ENCODE peak calls at places on chromosomes 6 and 20, in four cellular contexts. One of them, this sample, is unnamed.

GRCh38 chr20:15654208-15654649 is 919.0 kb downstream of the KIF16B start:
- DNase-seq in astrocyte of the spinal cord: peak; percentile 45
- DNase-seq in prostate gland: peak; percentile 14
- DNase-seq in sigmoid colon: no peak
- DNase-seq in this sample: no peak

GRCh38 chr20:17169575-17170136 is 57.2 kb upstream of the PCSK2 start:
- DNase-seq in prostate gland: no peak
- DNase-seq in astrocyte of the spinal cord: no peak
- DNase-seq in sigmoid colon: no peak
- DNase-seq in this sample: no peak

GRCh38 chr6:36757943-36758508 is 60.4 kb downstream of the RAB44 start:
- DNase-seq in sigmoid colon: no peak
- DNase-seq in prostate gland: no peak
- DNase-seq in astrocyte of the spinal cord: no peak
- DNase-seq in this sample: no peak

GRCh38 chr6:100514603-100515002 is 49.9 kb upstream of the SIM1 start:
- DNase-seq in prostate gland: no peak
- DNase-seq in sigmoid colon: no peak
- DNase-seq in astrocyte of the spinal cord: no peak
- DNase-seq in this sample: no peak

GRCh38 chr6:100202417-100203194 is 208.6 kb upstream of the MCHR2 start:
- DNase-seq in astrocyte of the spinal cord: peak; percentile 96
- DNase-seq in sigmoid colon: no peak
- DNase-seq in prostate gland: no peak
- DNase-seq in this sample: no peak

GRCh38 chr6:27495386-27496135 is 22.7 kb upstream of the ZNF184 start:
- DNase-seq in sigmoid colon: no peak
- DNase-seq in astrocyte of the spinal cord: peak; percentile 75
- DNase-seq in prostate gland: no peak
- DNase-seq in this sample: no peak

GRCh38 chr6:138401960-138402832 is 1.8 kb upstream of the HEBP2 start:
- DNase-seq in prostate gland: no peak
- DNase-seq in sigmoid colon: no peak
- DNase-seq in astrocyte of the spinal cord: no peak
- DNase-seq in this sample: no peak

GRCh38 chr6:14270925-14271791 is 153.6 kb downstream of the CD83 start:
- DNase-seq in astrocyte of the spinal cord: peak; percentile 87
- DNase-seq in sigmoid colon: no peak
- DNase-seq in prostate gland: no peak
- DNase-seq in this sample: no peak

GRCh38 chr20:47540443-47541354 is 39.0 kb downstream of the NCOA3 start:
- DNase-seq in sigmoid colon: no peak
- DNase-seq in prostate gland: no peak
- DNase-seq in astrocyte of the spinal cord: no peak
- DNase-seq in this sample: no peak

GRCh38 chr6:53440331-53440730 is 91.6 kb upstream of the ELOVL5 start:
- DNase-seq in astrocyte of the spinal cord: no peak
- DNase-seq in prostate gland: no peak
- DNase-seq in sigmoid colon: no peak
- DNase-seq in this sample: no peak

DNA sequence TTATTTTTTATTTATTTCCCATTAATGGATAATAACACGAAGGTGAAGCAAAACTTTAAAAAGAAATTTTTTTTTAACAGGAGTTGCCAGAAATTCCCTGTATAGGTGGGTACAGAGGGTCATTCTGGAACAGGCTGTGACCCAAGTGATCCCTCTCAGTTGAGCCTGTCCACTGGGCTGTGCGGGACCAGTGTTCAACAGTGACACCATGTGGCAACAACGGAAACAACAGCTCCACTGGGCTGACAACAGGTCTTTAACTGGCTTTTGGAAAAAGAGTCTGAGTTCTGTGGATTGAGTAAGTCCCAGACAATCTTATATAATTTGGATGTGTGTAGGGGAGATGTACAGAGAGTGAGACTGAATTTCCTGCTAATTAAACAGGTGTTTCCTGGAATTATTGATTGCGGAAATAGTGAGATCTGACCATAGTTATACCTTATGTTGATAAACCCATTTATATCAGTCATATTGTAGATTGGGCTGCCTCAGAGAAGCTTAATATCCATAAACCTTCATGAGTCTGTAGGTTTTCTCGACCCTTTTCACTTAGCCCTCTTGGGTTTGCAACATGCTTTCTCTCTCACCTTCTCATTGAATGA is 17.6 kb downstream of the KIAA1755 start:
- DNase-seq in sigmoid colon: no peak
- DNase-seq in prostate gland: no peak
- DNase-seq in astrocyte of the spinal cord: no peak
- DNase-seq in this sample: no peak
- TF ChIP-seq CTCF in sigmoid colon: no peak
- TF ChIP-seq CTCF in prostate gland: no peak
- TF ChIP-seq CTCF in astrocyte of the spinal cord: peak; percentile 52
- TF ChIP-seq CTCF in this sample: no peak

DNA sequence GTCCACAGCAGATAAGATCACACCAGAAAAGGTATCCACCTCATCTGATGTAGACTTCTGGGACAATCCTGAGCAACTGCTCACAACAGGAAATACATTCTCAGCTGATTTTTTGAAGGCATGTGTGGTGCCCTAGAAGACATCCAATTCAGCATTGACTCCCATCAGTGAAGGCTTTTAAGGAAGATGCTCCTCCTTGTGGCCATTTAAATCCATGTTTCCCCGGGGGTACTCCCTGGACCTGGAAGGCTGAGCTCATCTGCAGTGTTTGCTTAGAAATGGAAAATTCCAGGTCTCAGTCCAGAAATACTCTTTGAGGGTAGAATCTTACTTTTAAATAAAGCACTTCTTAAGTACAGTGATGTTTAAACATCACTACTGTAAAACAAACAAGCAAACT is 195.5 kb upstream of the PDE10A start:
- DNase-seq in prostate gland: no peak
- DNase-seq in sigmoid colon: no peak
- DNase-seq in astrocyte of the spinal cord: no peak
- DNase-seq in this sample: no peak
- TF ChIP-seq CTCF in prostate gland: no peak
- TF ChIP-seq CTCF in sigmoid colon: peak; percentile 13
- TF ChIP-seq CTCF in astrocyte of the spinal cord: peak; percentile 24
- TF ChIP-seq CTCF in this sample: no peak

GRCh38 chr6:76703285-76703684 is 630.8 kb upstream of the IMPG1 start:
- DNase-seq in prostate gland: no peak
- DNase-seq in sigmoid colon: no peak
- DNase-seq in astrocyte of the spinal cord: no peak
- DNase-seq in this sample: no peak

GRCh38 chr6:76702187-76702586 is 629.7 kb upstream of the IMPG1 start:
- DNase-seq in prostate gland: no peak
- DNase-seq in astrocyte of the spinal cord: no peak
- DNase-seq in sigmoid colon: no peak
- DNase-seq in this sample: no peak

GRCh38 chr6:76701610-76702009 is 629.1 kb upstream of the IMPG1 start:
- DNase-seq in prostate gland: no peak
- DNase-seq in sigmoid colon: no peak
- DNase-seq in astrocyte of the spinal cord: peak; percentile 3
- DNase-seq in this sample: no peak

GRCh38 chr6:76694779-76695178 is 622.3 kb upstream of the IMPG1 start:
- DNase-seq in sigmoid colon: no peak
- DNase-seq in prostate gland: no peak
- DNase-seq in astrocyte of the spinal cord: peak; percentile 12
- DNase-seq in this sample: no peak

DNA sequence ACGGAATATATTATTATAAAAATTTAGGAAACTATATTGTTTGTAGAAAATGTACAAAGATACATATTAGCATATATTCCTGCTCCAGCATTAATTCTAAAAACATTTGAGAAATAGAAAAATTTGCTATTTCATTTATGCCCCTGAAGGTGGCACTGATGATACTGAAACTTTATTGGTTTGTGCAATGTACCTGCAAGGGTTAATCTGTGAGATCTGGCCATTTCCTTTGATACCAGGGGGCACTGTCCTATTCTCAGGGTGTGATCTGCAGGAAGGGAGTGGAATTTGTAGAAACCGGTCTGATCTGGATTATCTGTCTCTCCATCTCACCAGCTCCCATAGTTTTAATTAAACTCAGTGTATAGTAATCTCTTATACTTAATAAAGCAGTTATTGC is 625.1 kb upstream of the IMPG1 start:
- DNase-seq in sigmoid colon: no peak
- DNase-seq in astrocyte of the spinal cord: peak; percentile 37
- DNase-seq in prostate gland: no peak
- DNase-seq in this sample: no peak
- TF ChIP-seq CTCF in sigmoid colon: no peak
- TF ChIP-seq CTCF in astrocyte of the spinal cord: peak; percentile 37
- TF ChIP-seq CTCF in prostate gland: no peak
- TF ChIP-seq CTCF in this sample: no peak

DNA sequence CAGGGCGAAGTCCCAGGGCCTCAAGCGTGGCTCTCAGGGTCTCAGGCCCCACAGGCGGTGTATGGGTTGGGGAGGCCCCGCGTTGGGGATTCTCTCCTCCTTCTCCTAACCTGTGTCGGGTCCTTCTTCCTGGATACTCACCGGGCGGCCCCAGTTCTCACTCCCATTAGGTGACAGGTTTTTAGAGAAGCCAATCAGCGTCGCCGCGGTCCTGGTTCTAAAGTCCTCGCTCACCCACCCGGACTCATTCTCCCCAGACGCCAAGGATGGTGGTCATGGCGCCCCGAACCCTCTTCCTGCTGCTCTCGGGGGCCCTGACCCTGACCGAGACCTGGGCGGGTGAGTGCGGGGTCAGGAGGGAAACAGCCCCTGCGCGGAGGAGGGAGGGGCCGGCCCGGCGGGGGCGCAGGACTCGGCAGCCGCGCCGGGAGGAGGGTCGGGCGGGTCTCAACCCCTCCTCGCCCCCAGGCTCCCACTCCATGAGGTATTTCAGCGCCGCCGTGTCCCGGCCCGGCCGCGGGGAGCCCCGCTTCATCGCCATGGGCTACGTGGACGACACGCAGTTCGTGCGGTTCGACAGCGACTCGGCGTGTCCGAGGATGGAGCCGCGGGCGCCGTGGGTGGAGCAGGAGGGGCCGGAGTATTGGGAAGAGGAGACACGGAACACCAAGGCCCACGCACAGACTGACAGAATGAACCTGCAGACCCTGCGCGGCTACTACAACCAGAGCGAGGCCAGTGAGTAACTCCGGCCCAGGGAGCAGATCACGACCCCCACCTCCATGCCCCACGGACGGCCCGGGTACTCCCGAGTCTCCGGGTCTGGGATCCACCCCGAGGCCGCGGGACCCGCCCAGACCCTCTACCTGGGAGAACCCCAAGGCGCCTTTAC is at the start of gene HLA-G:
- DNase-seq in sigmoid colon: no peak
- DNase-seq in prostate gland: no peak
- DNase-seq in astrocyte of the spinal cord: no peak
- DNase-seq in this sample: no peak
- TF ChIP-seq CTCF in sigmoid colon: no peak
- TF ChIP-seq CTCF in prostate gland: no peak
- TF ChIP-seq CTCF in astrocyte of the spinal cord: no peak
- TF ChIP-seq CTCF in this sample: no peak

GRCh38 chr6:66533921-66534404 is 826.9 kb upstream of the EYS start:
- DNase-seq in prostate gland: no peak
- DNase-seq in astrocyte of the spinal cord: no peak
- DNase-seq in sigmoid colon: no peak
- DNase-seq in this sample: no peak

GRCh38 chr6:66538548-66539135 is 831.6 kb upstream of the EYS start:
- DNase-seq in prostate gland: no peak
- DNase-seq in sigmoid colon: no peak
- DNase-seq in astrocyte of the spinal cord: no peak
- DNase-seq in this sample: no peak
- TF ChIP-seq CTCF in prostate gland: no peak
- TF ChIP-seq CTCF in sigmoid colon: no peak
- TF ChIP-seq CTCF in astrocyte of the spinal cord: no peak
- TF ChIP-seq CTCF in this sample: no peak

GRCh38 chr6:75516757-75517156 is 23.2 kb upstream of the FILIP1 start:
- DNase-seq in sigmoid colon: no peak
- DNase-seq in astrocyte of the spinal cord: no peak
- DNase-seq in prostate gland: no peak
- DNase-seq in this sample: no peak
- TF ChIP-seq CTCF in sigmoid colon: no peak
- TF ChIP-seq CTCF in astrocyte of the spinal cord: no peak
- TF ChIP-seq CTCF in prostate gland: no peak
- TF ChIP-seq CTCF in this sample: no peak

DNA sequence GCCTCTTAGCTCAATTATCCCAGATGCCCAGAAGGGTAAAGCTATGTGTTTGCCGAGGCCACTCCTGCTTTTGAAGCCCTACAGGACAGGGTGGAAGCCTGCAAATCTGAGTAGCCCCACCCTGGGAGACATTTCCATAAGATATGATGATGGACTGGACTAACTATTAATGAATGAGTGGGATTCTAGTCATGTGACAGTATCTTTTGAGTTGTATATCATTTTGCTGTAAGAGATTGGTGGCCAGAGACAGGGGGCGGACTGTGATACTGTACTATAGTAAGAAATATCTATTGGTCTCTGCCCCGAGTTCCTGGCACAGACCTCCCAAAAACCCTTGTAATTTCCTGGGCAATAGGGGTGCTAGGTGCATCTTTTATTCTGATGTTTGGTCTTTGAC is 10.5 kb upstream of the SLC22A2 start:
- DNase-seq in astrocyte of the spinal cord: no peak
- DNase-seq in prostate gland: no peak
- DNase-seq in sigmoid colon: no peak
- DNase-seq in this sample: no peak
- TF ChIP-seq CTCF in astrocyte of the spinal cord: no peak
- TF ChIP-seq CTCF in prostate gland: no peak
- TF ChIP-seq CTCF in sigmoid colon: no peak
- TF ChIP-seq CTCF in this sample: no peak

This sample was measured in natural killer cell.